ENCODE peak calls at places on chromosome 4, in six cellular contexts. N is endodermal cell; J is CD8-positive, alpha-beta T cell; Q is progenitor cell of endocrine pancreas; T is AG04450; K is mesothelial cell of epicardium. X is an unnamed sample.

GRCh38 chr4:7779194-7779768 is 160.4 kb downstream of the AFAP1 start:
- DNase-seq in N (no peak), J (no peak), Q (no peak), T (no peak), K (no peak), X (no peak)

GRCh38 chr4:167622481-167623240 is 388.4 kb upstream of the SPOCK3 start:
- DNase-seq in N (peak), J (no peak), Q (peak), T (peak), K (no peak), X (no peak)

GRCh38 chr4:168605411-168605810 is 108.6 kb downstream of the PALLD start:
- DNase-seq in N (no peak), J (no peak), Q (no peak), T (no peak), K (no peak), X (no peak)

GRCh38 chr4:145681956-145682355 is 2.0 kb downstream of the C4orf51 start:
- DNase-seq in N (no peak), J (no peak), Q (no peak), T (peak), K (no peak), X (no peak)

GRCh38 chr4:15353207-15353606 is 74.6 kb upstream of the C1QTNF7 start:
- DNase-seq in N (no peak), J (no peak), Q (no peak), T (no peak), K (no peak), X (no peak)

GRCh38 chr4:83582289-83582756 is 46.4 kb downstream of the GPAT3 start:
- DNase-seq in N (peak), J (no peak), Q (no peak), T (no peak), K (no peak), X (no peak)

GRCh38 chr4:61202100-61202637 is 2.0 kb downstream of the ADGRL3 start:
- DNase-seq in N (no peak), J (no peak), Q (peak), T (no peak), K (peak), X (no peak)

GRCh38 chr4:94298725-94299252 is 43.8 kb downstream of the HPGDS start:
- DNase-seq in N (no peak), J (no peak), Q (no peak), T (no peak), K (no peak), X (no peak)

GRCh38 chr4:76459291-76459723 is 24.3 kb downstream of the SHROOM3 start:
- DNase-seq in N (peak), J (no peak), Q (no peak), T (no peak), K (no peak), X (no peak)

GRCh38 chr4:84733343-84734033 is 150.6 kb downstream of the CDS1 start:
- DNase-seq in N (no peak), J (no peak), Q (no peak), T (no peak), K (no peak), X (no peak)

GRCh38 chr4:38013461-38014366 is 53.5 kb downstream of the PTTG2 start:
- DNase-seq in N (no peak), J (no peak), Q (no peak), T (no peak), K (no peak), X (no peak)

GRCh38 chr4:95085118-95085833 is 327.5 kb downstream of the BMPR1B start:
- DNase-seq in N (no peak), J (no peak), Q (no peak), T (no peak), K (no peak), X (no peak)

GRCh38 chr4:153538408-153539057 is 72.4 kb downstream of the TMEM131L start:
- DNase-seq in N (no peak), J (no peak), Q (no peak), T (no peak), K (no peak), X (no peak)

GRCh38 chr4:105715692-105716278 is 7.2 kb downstream of the GSTCD start:
- DNase-seq in N (no peak), J (no peak), Q (no peak), T (no peak), K (no peak), X (no peak)
- TF ChIP-seq CTCF in N (peak), J (peak), Q (peak), T (peak), K (peak), X (peak)

GRCh38 chr4:78951862-78952472 is 12.7 kb upstream of the PAQR3 start:
- DNase-seq in N (no peak), J (peak), Q (no peak), T (no peak), K (no peak), X (no peak)
- TF ChIP-seq CTCF in N (peak), J (peak), Q (peak), T (peak), K (peak), X (peak)

GRCh38 chr4:23360718-23361117 is 529.1 kb downstream of the PPARGC1A start:
- DNase-seq in N (no peak), J (no peak), Q (no peak), T (no peak), K (no peak), X (no peak)
- TF ChIP-seq CTCF in N (no peak), J (no peak), Q (no peak), T (no peak), K (no peak), X (no peak)

DNA sequence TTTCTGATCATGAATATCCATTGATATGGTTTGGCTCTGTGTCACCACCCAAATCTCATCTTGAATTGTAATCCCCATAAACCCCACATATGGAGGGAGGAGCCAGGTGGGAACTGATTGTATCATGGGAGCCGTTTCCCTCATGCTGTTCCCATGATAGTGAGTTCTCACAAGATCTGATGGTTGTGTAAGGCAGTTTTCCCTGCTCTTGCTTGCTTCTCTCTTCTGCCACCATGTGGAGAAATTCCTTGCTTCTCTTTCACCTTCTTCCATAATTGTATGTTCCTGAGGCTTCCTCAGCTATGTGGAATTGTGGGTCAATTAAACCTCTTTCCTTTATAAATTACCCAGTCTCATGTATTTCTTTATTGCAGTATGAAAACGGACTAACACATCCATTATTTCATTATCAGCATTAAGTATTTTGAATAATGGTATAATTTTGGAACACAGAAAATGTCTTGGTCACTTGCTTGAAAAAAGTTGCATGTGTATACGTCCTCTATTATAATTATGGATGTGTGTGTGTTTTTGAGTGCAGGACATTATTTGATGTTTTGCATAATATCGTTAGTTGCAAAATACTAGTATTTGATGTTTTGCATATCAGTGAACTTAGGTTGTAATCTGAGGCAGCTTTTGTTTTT is 334.6 kb downstream of the PCDH10 start:
- DNase-seq in N (peak), J (no peak), Q (no peak), T (peak), K (no peak), X (no peak)
- TF ChIP-seq CTCF in N (peak), J (no peak), Q (peak), T (peak), K (no peak), X (no peak)

DNA sequence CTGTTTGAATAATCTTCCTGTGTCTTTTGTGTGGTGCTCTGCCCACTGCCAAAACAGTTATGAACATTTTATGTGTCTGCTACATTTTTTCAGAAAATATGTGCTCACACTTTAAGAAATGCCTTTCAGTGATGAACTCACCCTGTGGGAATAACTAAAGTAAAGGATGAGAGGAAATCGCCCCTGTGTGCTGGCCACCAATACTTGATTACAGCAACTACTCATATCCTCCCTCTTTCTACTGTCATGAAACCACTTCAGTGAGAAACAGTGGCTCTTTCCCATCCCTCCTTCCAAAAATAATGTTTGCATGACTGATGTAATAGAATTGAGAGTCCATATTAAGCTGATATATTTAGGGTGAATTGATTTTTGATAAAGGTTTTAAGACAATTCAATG is 900.9 kb downstream of the RAB28 start:
- DNase-seq in N (no peak), J (no peak), Q (no peak), T (no peak), K (no peak), X (no peak)
- TF ChIP-seq CTCF in N (no peak), J (no peak), Q (no peak), T (no peak), K (no peak), X (no peak)

GRCh38 chr4:4689694-4690440 is 148.0 kb upstream of the STX18 start:
- DNase-seq in N (no peak), J (no peak), Q (no peak), T (no peak), K (no peak), X (no peak)
- TF ChIP-seq CTCF in N (no peak), J (no peak), Q (no peak), T (no peak), K (no peak), X (no peak)

DNA sequence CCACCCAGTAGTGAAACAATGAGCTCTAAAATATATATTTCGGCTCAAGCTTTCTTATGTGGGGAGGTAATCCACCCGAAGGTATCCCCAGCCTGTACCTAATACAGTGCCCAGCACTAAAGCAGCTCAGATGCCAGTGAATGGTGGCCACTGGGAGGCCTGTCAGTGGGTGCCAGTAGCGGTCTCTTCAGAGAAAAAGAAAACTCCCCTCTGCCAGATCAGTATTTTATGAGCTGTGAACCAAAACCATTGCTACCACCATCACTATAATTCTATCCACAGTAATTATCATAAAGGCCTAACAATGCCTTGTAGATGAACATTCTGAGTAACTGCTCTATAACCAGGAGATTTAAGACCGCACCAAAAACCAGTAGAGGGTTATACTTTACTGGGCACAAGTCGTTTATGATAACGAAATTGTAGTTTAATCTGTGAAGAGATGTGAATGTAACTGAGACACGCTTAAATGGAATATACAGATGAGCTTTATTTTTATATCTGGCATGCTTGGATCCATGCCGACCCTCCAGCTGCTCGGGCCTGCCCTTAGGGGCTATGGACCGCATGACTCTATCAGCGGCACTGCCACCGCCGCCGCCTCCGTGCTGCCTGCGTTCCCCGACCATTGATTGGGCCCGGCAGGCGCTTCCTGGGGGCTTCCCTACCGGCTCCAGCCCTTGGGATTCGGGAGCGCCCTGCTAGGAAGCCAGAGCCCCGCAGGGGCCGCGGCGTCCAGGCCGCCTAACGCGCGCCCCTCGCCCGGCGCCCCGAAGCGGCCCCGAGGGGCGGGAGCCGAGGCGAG is 586 bp upstream of the NFKB1 start:
- DNase-seq in N (peak), J (peak), Q (peak), T (no peak), K (peak), X (peak)
- TF ChIP-seq CTCF in N (no peak), J (no peak), Q (no peak), T (no peak), K (no peak), X (no peak)

GRCh38 chr4:1015179-1015578 is 3.8 kb downstream of the FGFRL1 start:
- DNase-seq in N (no peak), J (no peak), Q (no peak), T (no peak), K (no peak), X (no peak)
- TF ChIP-seq CTCF in N (peak), J (no peak), Q (peak), T (no peak), K (no peak), X (no peak)

GRCh38 chr4:112938461-112939058 is 110.9 kb upstream of the ANK2 start:
- DNase-seq in N (no peak), J (no peak), Q (no peak), T (peak), K (no peak), X (no peak)
- TF ChIP-seq CTCF in N (peak), J (peak), Q (peak), T (peak), K (peak), X (peak)